ENCODE peak calls at places on chromosomes 2 and 18, in ten cellular contexts. X, Z, W, Y, D, H, U, Q, I and L are unnamed samples.

GRCh38 chr2:164992818-164993217 is 37.5 kb upstream of the SLC38A11 start:
- DNase-seq in X (peak; percentile 63), Z (peak; percentile 54), W (peak; percentile 61), Y (no peak), D (peak; percentile 74), H (peak; percentile 58), U (no peak), Q (peak; percentile 79), I (peak; percentile 52), L (no peak)

GRCh38 chr18:58525928-58526424 is 102.9 kb downstream of the ALPK2 start:
- DNase-seq in X (no peak), Z (no peak), W (no peak), Y (no peak), D (no peak), H (no peak), U (no peak), Q (no peak), I (no peak), L (no peak)

GRCh38 chr18:6357668-6358067 is 57.0 kb downstream of the L3MBTL4 start:
- DNase-seq in X (no peak), Z (no peak), W (no peak), Y (no peak), D (no peak), H (no peak), U (no peak), Q (no peak), I (no peak), L (no peak)

GRCh38 chr2:30709516-30709915 is 97.7 kb downstream of the CAPN13 start:
- DNase-seq in X (no peak), Z (no peak), W (no peak), Y (no peak), D (no peak), H (no peak), U (peak; percentile 10), Q (no peak), I (no peak), L (no peak)

GRCh38 chr2:102094917-102095316 is 47.6 kb upstream of the IL1R1 start:
- DNase-seq in X (no peak), Z (no peak), W (no peak), Y (no peak), D (no peak), H (peak; percentile 41), U (no peak), Q (peak; percentile 81), I (peak; percentile 70), L (no peak)

GRCh38 chr2:309148-309969 is 21.5 kb upstream of the ALKAL2 start:
- DNase-seq in X (peak; percentile 48), Z (no peak), W (no peak), Y (no peak), D (no peak), H (no peak), U (peak; percentile 60), Q (no peak), I (no peak), L (no peak)

GRCh38 chr18:78703297-78703696 is 276.3 kb upstream of the SALL3 start:
- DNase-seq in X (no peak), Z (no peak), W (no peak), Y (no peak), D (no peak), H (no peak), U (no peak), Q (no peak), I (no peak), L (no peak)

GRCh38 chr2:29855924-29856639 is 65.3 kb downstream of the ALK start:
- DNase-seq in X (no peak), Z (no peak), W (no peak), Y (no peak), D (no peak), H (no peak), U (no peak), Q (no peak), I (no peak), L (no peak)

GRCh38 chr18:5890261-5890605 is 5.1 kb downstream of the TMEM200C start:
- DNase-seq in X (peak; percentile 40), Z (no peak), W (no peak), Y (no peak), D (no peak), H (no peak), U (peak; percentile 78), Q (peak; percentile 65), I (no peak), L (no peak)

GRCh38 chr2:105244443-105244842 is 2.9 kb downstream of the GPR45 start:
- DNase-seq in X (no peak), Z (no peak), W (no peak), Y (no peak), D (no peak), H (no peak), U (no peak), Q (no peak), I (no peak), L (no peak)

GRCh38 chr2:219498280-219499057 is at the start of gene GMPPA:
- DNase-seq in X (peak; percentile 97), Z (peak; percentile 96), W (peak; percentile 97), Y (peak; percentile 91), D (peak; percentile 99), H (peak; percentile 99), U (peak; percentile 97), Q (peak; percentile 98), I (peak; percentile 98), L (peak; percentile 96)
- TF ChIP-seq POLR2A in X (peak; percentile 80), Z (peak; percentile 46), W (peak; percentile 14), Y (peak; percentile 76), D (peak; percentile 49), H (peak; percentile 58), U (no peak), Q (peak; percentile 62), I (peak; percentile 85), L (peak; percentile 61)

GRCh38 chr2:26298638-26299393 is 47.1 kb upstream of the SELENOI start:
- DNase-seq in X (peak; percentile 67), Z (peak; percentile 48), W (peak; percentile 69), Y (no peak), D (peak; percentile 84), H (no peak), U (peak; percentile 71), Q (peak; percentile 62), I (peak; percentile 23), L (no peak)
- TF ChIP-seq POLR2A in X (peak; percentile 66), Z (peak; percentile 28), W (no peak), Y (no peak), D (no peak), H (no peak), U (no peak), Q (no peak), I (no peak), L (no peak)

DNA sequence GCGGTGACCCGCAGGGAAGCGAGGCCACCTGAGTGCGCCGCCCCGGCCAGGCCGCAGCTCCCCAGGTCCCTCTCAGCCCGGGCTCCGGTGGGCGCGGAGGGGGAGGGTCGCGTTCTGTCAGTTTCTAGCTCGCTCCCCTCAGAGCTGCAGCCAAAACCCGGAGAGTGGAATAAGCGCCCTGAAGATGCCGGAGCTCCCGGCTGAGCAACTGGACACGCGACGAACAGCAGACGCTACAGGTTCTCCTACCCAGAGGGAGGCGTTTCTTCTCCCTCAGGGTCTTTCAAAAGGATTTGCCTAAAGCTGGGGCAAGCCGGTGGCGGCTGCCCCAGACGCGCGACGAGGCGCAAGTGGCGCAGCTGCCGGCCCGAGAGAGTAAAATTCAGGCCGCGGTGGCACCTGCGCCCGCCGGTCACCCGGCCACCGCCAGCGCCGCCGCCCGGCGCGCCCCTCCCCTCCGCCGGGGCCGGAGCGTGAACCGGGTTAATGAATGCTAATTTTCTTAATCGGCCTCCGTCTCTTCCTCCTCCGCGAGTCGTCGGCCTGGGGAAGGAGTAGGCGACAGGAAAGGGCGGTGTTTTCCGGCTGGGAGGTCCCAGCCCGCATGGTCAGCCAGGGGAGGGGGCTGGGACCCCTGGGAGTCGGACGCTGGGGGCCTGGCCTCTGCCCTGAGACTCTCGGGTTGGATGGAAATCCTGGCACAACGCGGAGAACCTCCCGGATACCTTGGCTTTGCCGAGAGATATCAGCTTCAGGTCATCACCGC is 845 bp upstream of the CDC42EP3 start:
- DNase-seq in X (peak; percentile 86), Z (peak; percentile 74), W (peak; percentile 71), Y (peak; percentile 26), D (peak; percentile 82), H (peak; percentile 81), U (peak; percentile 94), Q (peak; percentile 75), I (peak; percentile 83), L (peak; percentile 85)
- TF ChIP-seq POLR2A in X (peak; percentile 34), Z (no peak), W (no peak), Y (peak; percentile 19), D (peak; percentile 24), H (no peak), U (no peak), Q (peak; percentile 35), I (no peak), L (peak; percentile 19)

DNA sequence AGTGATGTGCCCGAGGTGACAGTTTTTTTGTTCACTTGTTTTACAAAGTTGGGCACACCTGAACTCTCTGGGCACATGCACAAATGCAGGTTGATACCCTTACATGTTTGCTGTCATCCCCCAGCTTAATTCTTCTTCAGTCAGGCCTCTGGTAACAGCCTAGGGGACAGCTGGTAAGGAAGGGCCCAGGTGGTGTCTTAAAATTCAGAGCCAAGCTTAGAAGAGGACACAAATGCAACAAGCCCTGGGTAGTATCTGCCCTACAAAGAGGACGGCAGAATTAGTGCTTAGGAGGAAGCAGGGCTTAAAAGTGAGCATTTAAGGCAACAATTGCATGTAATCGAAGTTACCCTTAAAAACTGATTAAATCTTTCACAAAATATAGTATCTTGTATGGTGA is 171.9 kb upstream of the ACAA2 start:
- DNase-seq in X (no peak), Z (no peak), W (no peak), Y (no peak), D (no peak), H (no peak), U (no peak), Q (no peak), I (no peak), L (no peak)
- TF ChIP-seq POLR2A in X (no peak), Z (no peak), W (no peak), Y (no peak), D (no peak), H (no peak), U (no peak), Q (no peak), I (no peak), L (no peak)

GRCh38 chr18:46069524-46069923 is 2.5 kb downstream of the PSTPIP2 start:
- DNase-seq in X (no peak), Z (no peak), W (no peak), Y (no peak), D (no peak), H (no peak), U (no peak), Q (no peak), I (no peak), L (no peak)
- TF ChIP-seq POLR2A in X (no peak), Z (no peak), W (no peak), Y (no peak), D (no peak), H (no peak), U (no peak), Q (no peak), I (no peak), L (no peak)

DNA sequence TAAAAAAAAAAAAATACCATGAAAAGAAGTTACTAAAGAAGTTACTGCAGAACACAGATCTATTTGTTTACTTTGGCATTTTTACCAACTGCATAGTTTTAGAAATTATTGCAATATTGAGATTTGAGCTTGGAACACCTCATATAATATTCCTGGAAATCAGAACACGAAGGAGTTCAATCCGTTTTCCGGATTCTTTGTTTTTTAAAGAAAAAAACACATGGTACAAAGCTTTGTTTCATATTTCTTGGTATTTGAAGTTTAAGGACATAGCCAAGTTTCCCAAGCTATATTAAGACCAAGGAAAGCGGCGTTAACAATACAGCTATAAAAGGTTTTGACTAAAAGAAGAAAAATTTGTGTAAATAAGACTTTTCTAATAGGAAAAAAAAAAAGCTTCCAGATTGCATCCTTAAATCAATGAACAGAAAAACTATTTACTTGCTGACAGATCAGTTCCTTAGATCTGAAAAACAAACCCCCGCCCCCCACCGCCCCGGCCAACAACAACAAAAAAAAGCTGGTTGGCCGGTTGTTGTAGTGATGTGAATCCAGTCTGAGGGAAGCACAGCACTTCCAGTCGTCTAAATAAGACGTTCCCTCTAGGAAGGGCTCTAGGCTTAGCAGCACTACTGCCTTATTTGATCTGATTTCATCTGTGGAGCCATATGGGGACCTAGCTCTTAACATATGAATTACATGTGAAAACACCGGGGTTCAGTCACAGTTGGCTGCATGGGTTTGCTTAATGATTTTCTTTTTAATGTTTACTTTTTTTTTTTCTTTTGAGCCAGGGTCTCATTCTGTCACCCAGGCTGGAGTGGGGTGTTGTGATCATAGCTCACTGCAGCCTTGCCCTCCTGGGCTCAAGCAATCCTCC is 2.5 kb upstream of the RHOB start:
- DNase-seq in X (peak; percentile 40), Z (no peak), W (peak; percentile 25), Y (peak; percentile 11), D (peak; percentile 75), H (no peak), U (no peak), Q (peak; percentile 62), I (peak; percentile 18), L (no peak)
- TF ChIP-seq POLR2A in X (peak; percentile 43), Z (peak; percentile 13), W (no peak), Y (peak; percentile 29), D (peak; percentile 20), H (no peak), U (no peak), Q (no peak), I (peak; percentile 22), L (no peak)